ENCODE peak calls at places on chromosomes 5 and 9, in seven cellular contexts. D is kidney tubule cell; Y is suprapubic skin; H is Peyer's patch; O is stimulated activated CD8-positive, alpha-beta memory T cell treated with anti-CD3 and anti-CD28 coated beads, Interleukin-4, amount 100 ng/mL, for 1 hour; V is astrocyte of the spinal cord; X is OCI-LY7. R is an unnamed sample.

GRCh38 chr5:55062039-55062779 is 38.2 kb downstream of the GZMK start:
- DNase-seq in X (no peak), O (no peak), V (no peak), Y (no peak), D (no peak), H (peak), R (no peak)

GRCh38 chr9:129640086-129640870 is 1.7 kb downstream of the ASB6 start:
- DNase-seq in Y (no peak), V (peak), O (no peak), D (peak), X (no peak), H (no peak), R (no peak)

GRCh38 chr5:139415221-139415861 is 11.5 kb upstream of the SPATA24 start:
- DNase-seq in D (no peak), O (no peak), X (no peak), Y (no peak), V (no peak), H (no peak), R (peak)

GRCh38 chr9:86326536-86326935 is 27.7 kb downstream of the TUT7 start:
- DNase-seq in Y (no peak), X (no peak), O (no peak), H (no peak), D (no peak), V (no peak), R (peak)

GRCh38 chr9:9912459-9912858 is 700.3 kb downstream of the PTPRD start:
- DNase-seq in H (no peak), X (peak), Y (no peak), O (no peak), V (no peak), D (no peak), R (no peak)

GRCh38 chr5:139747583-139748504 is 47.8 kb upstream of the PSD2 start:
- DNase-seq in D (peak), V (peak), X (no peak), H (peak), Y (no peak), O (no peak), R (peak)

GRCh38 chr5:138773215-138773614 is 20.0 kb downstream of the CTNNA1 start:
- DNase-seq in O (no peak), X (no peak), Y (no peak), V (no peak), H (no peak), D (no peak), R (no peak)

GRCh38 chr5:11683666-11684065 is 220.6 kb downstream of the CTNND2 start:
- DNase-seq in O (no peak), H (peak), D (no peak), Y (no peak), V (no peak), X (no peak), R (peak)

GRCh38 chr5:135038829-135039525 is 4.9 kb upstream of the PITX1 start:
- DNase-seq in H (no peak), Y (no peak), D (no peak), O (no peak), X (no peak), V (no peak), R (no peak)

GRCh38 chr5:66933066-66933465 is 263.5 kb downstream of the CD180 start:
- DNase-seq in D (peak), V (peak), H (no peak), Y (no peak), X (no peak), O (no peak), R (no peak)

GRCh38 chr5:140549237-140550144 is 2.0 kb downstream of the EIF4EBP3 start:
- DNase-seq in X (no peak), O (no peak), Y (peak), D (peak), H (peak), V (no peak), R (peak)

GRCh38 chr9:91024841-91025240 is 223.2 kb downstream of the SYK start:
- DNase-seq in D (no peak), O (no peak), Y (no peak), H (no peak), X (no peak), V (no peak), R (no peak)

GRCh38 chr5:24789631-24790354 is 145.0 kb upstream of the CDH10 start:
- DNase-seq in X (no peak), V (no peak), D (no peak), O (no peak), Y (no peak), H (no peak), R (no peak)

GRCh38 chr5:89972901-89973300 is 436.7 kb downstream of the CETN3 start:
- DNase-seq in V (no peak), H (no peak), X (no peak), D (no peak), Y (no peak), O (no peak), R (no peak)

GRCh38 chr5:132369471-132370240 is at the start of gene SLC22A5:
- DNase-seq in D (peak), X (peak), V (peak), H (peak), Y (no peak), O (no peak), R (peak)

GRCh38 chr5:57598756-57599155 is 116.1 kb upstream of the ACTBL2 start:
- DNase-seq in Y (no peak), D (peak), O (no peak), V (peak), H (no peak), X (no peak), R (no peak)

GRCh38 chr5:79567926-79568549 is 44.2 kb upstream of the TENT2 start:
- DNase-seq in O (no peak), V (peak), D (no peak), Y (no peak), X (no peak), H (no peak), R (no peak)

GRCh38 chr5:6772886-6773285 is 59.7 kb downstream of the TENT4A start:
- DNase-seq in O (no peak), V (no peak), D (no peak), X (no peak), Y (peak), H (no peak), R (peak)

GRCh38 chr9:131418143-131419028 is 24.5 kb downstream of the PRRC2B start:
- DNase-seq in X (no peak), Y (no peak), O (no peak), V (no peak), D (peak), H (no peak), R (peak)

GRCh38 chr5:65185468-65185867 is 296.3 kb downstream of the ADAMTS6 start:
- DNase-seq in V (peak), Y (no peak), D (no peak), X (no peak), H (no peak), O (no peak), R (no peak)

GRCh38 chr5:16931334-16932110 is 4.6 kb downstream of the MYO10 start:
- DNase-seq in H (peak), Y (no peak), O (no peak), V (peak), D (peak), X (no peak), R (no peak)

GRCh38 chr5:145511351-145511750 is 323.8 kb downstream of the PRELID2 start:
- DNase-seq in X (no peak), V (no peak), D (no peak), O (no peak), H (no peak), Y (no peak), R (no peak)

GRCh38 chr9:107487521-107488399 is 1.8 kb downstream of the KLF4 start:
- DNase-seq in H (peak), D (peak), Y (peak), V (peak), O (no peak), X (no peak), R (no peak)

GRCh38 chr5:66207800-66208561 is 63.9 kb downstream of the SREK1 start:
- DNase-seq in Y (no peak), O (no peak), X (no peak), D (peak), H (no peak), V (no peak), R (no peak)

GRCh38 chr5:180133060-180133459 is 61.5 kb upstream of the RNF130 start:
- DNase-seq in V (no peak), X (no peak), O (no peak), H (no peak), D (no peak), Y (peak), R (no peak)

GRCh38 chr9:91127653-91128052 is 234.1 kb downstream of the AUH start:
- DNase-seq in D (peak), Y (no peak), V (peak), X (no peak), H (no peak), O (no peak), R (no peak)

GRCh38 chr5:38751103-38751502 is 94.7 kb upstream of the OSMR start:
- DNase-seq in Y (no peak), D (no peak), O (no peak), V (no peak), H (no peak), X (no peak), R (no peak)

GRCh38 chr9:132543251-132543650 is 39.2 kb upstream of the BARHL1 start:
- DNase-seq in Y (no peak), X (no peak), O (no peak), H (no peak), D (no peak), V (no peak), R (no peak)

GRCh38 chr5:178774446-178774845 is 44.0 kb upstream of the ZNF354A start:
- DNase-seq in V (no peak), X (no peak), H (no peak), D (no peak), O (no peak), Y (no peak), R (no peak)

R was measured in Ammon's horn.